ENCODE peak calls at places on chromosomes 3 and 15, in five cellular contexts. One of them, this sample, is unnamed.
A peak's percentile ranks its signal among the peaks of the same experiment; 100 is the strongest.

GRCh38 chr3:93906245-93906644 is 67.5 kb downstream of the PROS1 start:
- DNase-seq in lower leg skin: no peak
- DNase-seq in B cell: no peak
- DNase-seq in CD4-positive, alpha-beta T cell: no peak
- DNase-seq in HFF-Myc: no peak
- DNase-seq in this sample: no peak

GRCh38 chr15:101045236-101045646 is 126.1 kb downstream of the LRRK1 start:
- DNase-seq in lower leg skin: no peak
- DNase-seq in B cell: no peak
- DNase-seq in CD4-positive, alpha-beta T cell: no peak
- DNase-seq in HFF-Myc: no peak
- DNase-seq in this sample: no peak

GRCh38 chr15:88177451-88177850 is 79.1 kb downstream of the NTRK3 start:
- DNase-seq in lower leg skin: no peak
- DNase-seq in B cell: no peak
- DNase-seq in CD4-positive, alpha-beta T cell: no peak
- DNase-seq in HFF-Myc: no peak
- DNase-seq in this sample: no peak

GRCh38 chr3:16203031-16203430 is 28.6 kb downstream of the GALNT15 start:
- DNase-seq in lower leg skin: no peak
- DNase-seq in B cell: no peak
- DNase-seq in CD4-positive, alpha-beta T cell: no peak
- DNase-seq in HFF-Myc: no peak
- DNase-seq in this sample: no peak

GRCh38 chr3:35643391-35643790 is 4.1 kb downstream of the ARPP21 start:
- DNase-seq in lower leg skin: no peak
- DNase-seq in B cell: no peak
- DNase-seq in CD4-positive, alpha-beta T cell: no peak
- DNase-seq in HFF-Myc: no peak
- DNase-seq in this sample: no peak

GRCh38 chr15:29470794-29471193 is 201.2 kb upstream of the NSMCE3 start:
- DNase-seq in lower leg skin: no peak
- DNase-seq in B cell: no peak
- DNase-seq in CD4-positive, alpha-beta T cell: no peak
- DNase-seq in HFF-Myc: no peak
- DNase-seq in this sample: no peak

GRCh38 chr3:26731843-26732242 is 109.3 kb downstream of the LRRC3B start:
- DNase-seq in lower leg skin: no peak
- DNase-seq in B cell: no peak
- DNase-seq in CD4-positive, alpha-beta T cell: no peak
- DNase-seq in HFF-Myc: no peak
- DNase-seq in this sample: no peak

GRCh38 chr15:88744548-88745020 is 58.7 kb upstream of the ACAN start:
- DNase-seq in lower leg skin: no peak
- DNase-seq in B cell: no peak
- DNase-seq in CD4-positive, alpha-beta T cell: no peak
- DNase-seq in HFF-Myc: no peak
- DNase-seq in this sample: no peak

GRCh38 chr3:48435774-48436476 is 4.0 kb downstream of the CCDC51 start:
- DNase-seq in lower leg skin: peak; percentile 97
- DNase-seq in B cell: peak; percentile 90
- DNase-seq in CD4-positive, alpha-beta T cell: peak; percentile 86
- DNase-seq in HFF-Myc: peak; percentile 66
- DNase-seq in this sample: peak; percentile 80

GRCh38 chr3:52315977-52316764 is at the start of gene DNAH1:
- DNase-seq in lower leg skin: no peak
- DNase-seq in B cell: no peak
- DNase-seq in CD4-positive, alpha-beta T cell: no peak
- DNase-seq in HFF-Myc: no peak
- DNase-seq in this sample: peak; percentile 30

GRCh38 chr15:36595625-36596024 is 16.2 kb downstream of the CDIN1 start:
- DNase-seq in lower leg skin: no peak
- DNase-seq in B cell: no peak
- DNase-seq in CD4-positive, alpha-beta T cell: no peak
- DNase-seq in HFF-Myc: no peak
- DNase-seq in this sample: no peak

GRCh38 chr15:36590838-36591237 is 11.4 kb downstream of the CDIN1 start:
- DNase-seq in lower leg skin: no peak
- DNase-seq in B cell: no peak
- DNase-seq in CD4-positive, alpha-beta T cell: no peak
- DNase-seq in HFF-Myc: no peak
- DNase-seq in this sample: no peak

GRCh38 chr15:36594556-36595090 is 15.2 kb downstream of the CDIN1 start:
- DNase-seq in lower leg skin: no peak
- DNase-seq in B cell: no peak
- DNase-seq in CD4-positive, alpha-beta T cell: no peak
- DNase-seq in HFF-Myc: no peak
- DNase-seq in this sample: no peak

GRCh38 chr15:36589971-36590370 is 10.5 kb downstream of the CDIN1 start:
- DNase-seq in lower leg skin: no peak
- DNase-seq in B cell: no peak
- DNase-seq in CD4-positive, alpha-beta T cell: no peak
- DNase-seq in HFF-Myc: no peak
- DNase-seq in this sample: no peak

DNA sequence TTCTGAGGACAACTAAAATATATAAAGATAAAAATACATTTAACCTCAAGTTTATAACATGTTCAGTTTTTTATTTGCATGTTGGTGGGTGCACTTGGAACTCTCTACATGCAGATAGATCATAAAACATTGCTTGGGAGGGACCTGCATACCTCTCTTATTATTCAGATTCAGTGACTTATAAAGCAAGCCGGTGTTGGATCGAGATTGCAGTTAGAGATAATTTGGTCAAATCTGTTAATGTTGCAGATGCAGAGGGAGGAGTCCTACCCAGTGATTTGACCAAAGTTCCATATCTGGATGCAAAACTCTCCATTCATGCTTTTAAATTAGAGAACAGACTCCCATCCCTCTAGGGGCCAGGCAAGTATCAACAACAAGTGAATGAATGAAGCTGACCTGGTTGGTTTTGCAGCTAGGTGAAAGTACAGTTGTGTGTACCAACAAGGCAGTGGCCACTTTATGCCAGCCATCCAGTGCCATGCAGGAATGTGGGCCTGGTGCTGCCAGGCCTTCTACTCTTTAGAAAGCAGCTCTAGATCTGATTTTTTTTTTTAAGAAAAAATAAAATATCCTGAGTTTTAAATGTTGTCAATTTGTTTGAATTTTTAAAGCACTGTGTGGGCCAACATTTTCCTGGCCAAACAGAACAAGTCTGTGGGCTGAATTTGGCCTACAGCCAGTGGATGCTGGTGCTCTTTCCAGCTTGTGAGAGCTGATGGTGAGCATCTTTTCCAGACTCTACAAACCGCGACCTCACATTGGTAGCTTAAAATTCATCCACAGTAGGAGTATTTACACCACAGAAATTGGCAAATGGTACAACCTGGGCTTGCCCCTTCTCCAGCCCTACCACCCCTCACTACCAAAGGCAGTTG is 12.3 kb downstream of the CDIN1 start:
- DNase-seq in lower leg skin: no peak
- DNase-seq in B cell: no peak
- DNase-seq in CD4-positive, alpha-beta T cell: no peak
- DNase-seq in HFF-Myc: no peak
- DNase-seq in this sample: no peak
- TF ChIP-seq CTCF in lower leg skin: no peak
- TF ChIP-seq CTCF in B cell: no peak
- TF ChIP-seq CTCF in CD4-positive, alpha-beta T cell: no peak
- TF ChIP-seq CTCF in HFF-Myc: no peak
- TF ChIP-seq CTCF in this sample: no peak

DNA sequence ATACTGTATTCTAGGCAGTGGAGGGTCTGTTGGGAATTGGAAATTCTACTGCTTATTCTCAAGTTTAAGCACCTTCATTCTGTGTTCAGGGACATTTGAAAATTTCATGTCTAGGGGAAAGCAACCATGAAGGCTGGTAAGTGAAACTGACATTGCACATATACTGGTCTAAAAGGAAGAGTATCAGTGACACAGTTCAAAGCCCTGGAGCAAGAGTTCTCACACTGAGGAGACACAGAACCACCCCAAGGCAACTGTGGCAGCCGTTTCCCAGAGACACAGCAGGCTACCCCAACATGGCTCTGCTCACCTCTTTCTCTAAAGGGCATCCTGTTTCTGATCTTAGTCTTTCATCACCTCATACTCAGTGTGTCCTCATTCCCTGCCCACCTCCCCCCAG is 67.5 kb downstream of the KCNMB2 start:
- DNase-seq in lower leg skin: no peak
- DNase-seq in B cell: no peak
- DNase-seq in CD4-positive, alpha-beta T cell: no peak
- DNase-seq in HFF-Myc: no peak
- DNase-seq in this sample: no peak
- TF ChIP-seq CTCF in lower leg skin: no peak
- TF ChIP-seq CTCF in B cell: no peak
- TF ChIP-seq CTCF in CD4-positive, alpha-beta T cell: no peak
- TF ChIP-seq CTCF in HFF-Myc: no peak
- TF ChIP-seq CTCF in this sample: no peak

DNA sequence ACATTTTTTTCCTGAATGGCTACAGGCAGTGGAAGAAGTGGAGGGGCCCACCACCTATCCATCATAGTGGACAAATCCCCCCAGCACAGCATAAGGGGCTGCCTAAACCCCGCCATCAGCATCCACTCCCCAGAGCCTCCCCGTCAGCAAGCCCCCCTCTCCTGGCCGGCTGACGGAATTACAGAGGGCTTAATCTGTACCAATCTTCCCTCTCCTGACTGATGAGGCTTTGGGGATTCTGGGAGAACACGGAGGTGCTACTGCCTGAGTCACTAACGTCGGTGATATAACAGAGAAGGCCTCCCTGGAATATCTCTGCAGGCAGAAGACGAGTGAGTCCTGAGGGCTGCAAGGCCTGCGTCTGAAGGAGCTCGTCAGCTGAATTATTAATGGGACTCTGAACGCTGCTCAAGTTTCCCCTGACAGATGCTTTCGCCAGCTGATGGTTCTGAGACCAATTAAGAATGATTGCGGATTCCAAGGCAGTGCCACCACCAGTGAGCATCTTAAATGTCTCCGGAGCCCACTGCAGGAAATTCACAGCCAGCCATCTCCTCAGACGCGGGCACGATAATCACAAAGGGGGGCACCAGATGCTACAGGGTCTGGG is 147.7 kb downstream of the XXYLT1 start:
- DNase-seq in lower leg skin: no peak
- DNase-seq in B cell: no peak
- DNase-seq in CD4-positive, alpha-beta T cell: no peak
- DNase-seq in HFF-Myc: no peak
- DNase-seq in this sample: no peak
- TF ChIP-seq CTCF in lower leg skin: no peak
- TF ChIP-seq CTCF in B cell: no peak
- TF ChIP-seq CTCF in CD4-positive, alpha-beta T cell: no peak
- TF ChIP-seq CTCF in HFF-Myc: peak; percentile 23
- TF ChIP-seq CTCF in this sample: no peak

GRCh38 chr3:22671848-22672247 is 531.3 kb upstream of the UBE2E2 start:
- DNase-seq in lower leg skin: no peak
- DNase-seq in B cell: no peak
- DNase-seq in CD4-positive, alpha-beta T cell: no peak
- DNase-seq in HFF-Myc: no peak
- DNase-seq in this sample: no peak
- TF ChIP-seq CTCF in lower leg skin: no peak
- TF ChIP-seq CTCF in B cell: no peak
- TF ChIP-seq CTCF in CD4-positive, alpha-beta T cell: no peak
- TF ChIP-seq CTCF in HFF-Myc: no peak
- TF ChIP-seq CTCF in this sample: no peak

DNA sequence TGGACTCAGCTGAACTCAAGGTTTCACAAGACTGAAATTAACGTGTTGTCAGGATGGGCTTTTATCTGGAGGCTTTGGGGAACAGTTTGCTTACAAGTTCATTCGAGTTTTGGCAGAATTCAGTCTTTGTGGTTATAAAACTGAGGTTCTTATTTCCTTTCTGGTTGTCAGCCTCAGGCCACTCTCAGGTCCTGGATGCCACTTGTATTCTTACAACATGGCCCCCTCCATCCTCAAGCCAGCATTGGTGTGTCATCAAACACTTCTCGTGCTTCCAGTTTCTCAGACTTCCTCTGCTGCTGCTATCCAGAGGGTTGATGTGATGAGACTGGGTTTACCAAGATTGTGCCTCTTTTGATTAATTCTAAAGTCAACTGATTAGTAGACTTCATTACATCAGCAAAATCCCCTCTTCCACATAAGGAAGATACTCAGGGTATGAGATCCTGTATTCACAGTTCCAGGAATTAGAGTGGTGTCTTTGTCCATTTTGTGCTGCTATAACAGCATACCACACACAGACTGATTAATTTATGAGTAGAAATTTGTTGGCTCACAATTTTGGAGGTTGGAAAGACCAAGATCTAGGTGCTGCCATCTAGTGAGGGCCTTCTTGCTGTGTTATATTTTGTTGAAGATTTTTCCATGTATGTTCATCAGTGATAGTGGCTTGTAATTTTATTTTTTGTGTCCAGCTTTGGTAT is 10.9 kb downstream of the LRCH3 start:
- DNase-seq in lower leg skin: no peak
- DNase-seq in B cell: peak; percentile 55
- DNase-seq in CD4-positive, alpha-beta T cell: peak; percentile 19
- DNase-seq in HFF-Myc: no peak
- DNase-seq in this sample: peak; percentile 67
- TF ChIP-seq CTCF in lower leg skin: no peak
- TF ChIP-seq CTCF in B cell: peak; percentile 80
- TF ChIP-seq CTCF in CD4-positive, alpha-beta T cell: peak; percentile 49
- TF ChIP-seq CTCF in HFF-Myc: peak; percentile 47
- TF ChIP-seq CTCF in this sample: no peak

GRCh38 chr15:44132057-44132456 is 63.0 kb downstream of the FRMD5 start:
- DNase-seq in lower leg skin: no peak
- DNase-seq in B cell: no peak
- DNase-seq in CD4-positive, alpha-beta T cell: no peak
- DNase-seq in HFF-Myc: no peak
- DNase-seq in this sample: no peak

GRCh38 chr15:44130778-44131177 is 64.3 kb downstream of the FRMD5 start:
- DNase-seq in lower leg skin: no peak
- DNase-seq in B cell: no peak
- DNase-seq in CD4-positive, alpha-beta T cell: no peak
- DNase-seq in HFF-Myc: no peak
- DNase-seq in this sample: no peak

GRCh38 chr15:44128443-44128842 is 66.6 kb downstream of the FRMD5 start:
- DNase-seq in lower leg skin: no peak
- DNase-seq in B cell: no peak
- DNase-seq in CD4-positive, alpha-beta T cell: no peak
- DNase-seq in HFF-Myc: no peak
- DNase-seq in this sample: no peak

GRCh38 chr15:44125879-44126278 is 69.2 kb downstream of the FRMD5 start:
- DNase-seq in lower leg skin: no peak
- DNase-seq in B cell: no peak
- DNase-seq in CD4-positive, alpha-beta T cell: no peak
- DNase-seq in HFF-Myc: no peak
- DNase-seq in this sample: no peak

GRCh38 chr15:44129911-44130310 is 65.2 kb downstream of the FRMD5 start:
- DNase-seq in lower leg skin: no peak
- DNase-seq in B cell: no peak
- DNase-seq in CD4-positive, alpha-beta T cell: no peak
- DNase-seq in HFF-Myc: no peak
- DNase-seq in this sample: no peak
- TF ChIP-seq CTCF in lower leg skin: no peak
- TF ChIP-seq CTCF in B cell: no peak
- TF ChIP-seq CTCF in CD4-positive, alpha-beta T cell: no peak
- TF ChIP-seq CTCF in HFF-Myc: no peak
- TF ChIP-seq CTCF in this sample: no peak

This sample was measured in CD14-positive monocyte.